ENCODE peak calls at places on chromosome 19, in nine cellular contexts. One of them, this sample, is unnamed.

GRCh38 chr19:53606031-53606430 is 25.8 kb upstream of the DPRX start:
- DNase-seq in stomach: no peak
- DNase-seq in left ventricle myocardium inferior: no peak
- DNase-seq in ovary: no peak
- DNase-seq in osteocyte: no peak
- DNase-seq in AG09319: no peak
- DNase-seq in GM23338: no peak
- DNase-seq in brain microvascular endothelial cell: no peak
- DNase-seq in heart left ventricle: no peak
- DNase-seq in this sample: no peak

GRCh38 chr19:49712397-49712859 is 21.5 kb downstream of the CPT1C start:
- DNase-seq in stomach: no peak
- DNase-seq in left ventricle myocardium inferior: peak
- DNase-seq in ovary: peak
- DNase-seq in osteocyte: no peak
- DNase-seq in AG09319: peak
- DNase-seq in GM23338: peak
- DNase-seq in brain microvascular endothelial cell: no peak
- DNase-seq in heart left ventricle: peak
- DNase-seq in this sample: no peak

GRCh38 chr19:16897572-16898056 is 8.8 kb downstream of the F2RL3 start:
- DNase-seq in stomach: peak
- DNase-seq in left ventricle myocardium inferior: no peak
- DNase-seq in ovary: no peak
- DNase-seq in osteocyte: no peak
- DNase-seq in AG09319: no peak
- DNase-seq in GM23338: no peak
- DNase-seq in brain microvascular endothelial cell: no peak
- DNase-seq in heart left ventricle: no peak
- DNase-seq in this sample: no peak

GRCh38 chr19:31448221-31448657 is 99.0 kb upstream of the TSHZ3 start:
- DNase-seq in stomach: peak
- DNase-seq in left ventricle myocardium inferior: peak
- DNase-seq in ovary: peak
- DNase-seq in osteocyte: peak
- DNase-seq in AG09319: peak
- DNase-seq in GM23338: no peak
- DNase-seq in brain microvascular endothelial cell: peak
- DNase-seq in heart left ventricle: peak
- DNase-seq in this sample: no peak

GRCh38 chr19:49890349-49891311 is 6.1 kb downstream of the IL4I1 start:
- DNase-seq in stomach: peak
- DNase-seq in left ventricle myocardium inferior: no peak
- DNase-seq in ovary: peak
- DNase-seq in osteocyte: no peak
- DNase-seq in AG09319: no peak
- DNase-seq in GM23338: peak
- DNase-seq in brain microvascular endothelial cell: no peak
- DNase-seq in heart left ventricle: peak
- DNase-seq in this sample: no peak

GRCh38 chr19:1262687-1263123 is 6.4 kb upstream of the CIRBP start:
- DNase-seq in stomach: no peak
- DNase-seq in left ventricle myocardium inferior: no peak
- DNase-seq in ovary: peak
- DNase-seq in osteocyte: no peak
- DNase-seq in AG09319: no peak
- DNase-seq in GM23338: peak
- DNase-seq in brain microvascular endothelial cell: no peak
- DNase-seq in heart left ventricle: no peak
- DNase-seq in this sample: no peak

GRCh38 chr19:44949550-44949949 is 3.7 kb downstream of the APOC2 start:
- DNase-seq in stomach: no peak
- DNase-seq in left ventricle myocardium inferior: no peak
- DNase-seq in ovary: no peak
- DNase-seq in osteocyte: no peak
- DNase-seq in AG09319: no peak
- DNase-seq in GM23338: no peak
- DNase-seq in brain microvascular endothelial cell: no peak
- DNase-seq in heart left ventricle: no peak
- DNase-seq in this sample: no peak

GRCh38 chr19:48660854-48661731 is 11.7 kb downstream of the NTN5 start:
- DNase-seq in stomach: peak
- DNase-seq in left ventricle myocardium inferior: peak
- DNase-seq in ovary: peak
- DNase-seq in osteocyte: no peak
- DNase-seq in AG09319: peak
- DNase-seq in GM23338: peak
- DNase-seq in brain microvascular endothelial cell: peak
- DNase-seq in heart left ventricle: peak
- DNase-seq in this sample: no peak

GRCh38 chr19:41373993-41374392 is 2.3 kb upstream of the TMEM91 start:
- DNase-seq in stomach: peak
- DNase-seq in left ventricle myocardium inferior: peak
- DNase-seq in ovary: peak
- DNase-seq in osteocyte: peak
- DNase-seq in AG09319: peak
- DNase-seq in GM23338: no peak
- DNase-seq in brain microvascular endothelial cell: peak
- DNase-seq in heart left ventricle: peak
- DNase-seq in this sample: no peak

GRCh38 chr19:52566588-52566987 is 3.5 kb upstream of the ZNF701 start:
- DNase-seq in stomach: no peak
- DNase-seq in left ventricle myocardium inferior: no peak
- DNase-seq in ovary: no peak
- DNase-seq in osteocyte: no peak
- DNase-seq in AG09319: no peak
- DNase-seq in GM23338: no peak
- DNase-seq in brain microvascular endothelial cell: no peak
- DNase-seq in heart left ventricle: no peak
- DNase-seq in this sample: no peak

GRCh38 chr19:34365463-34366401 is 736 bp downstream of the GPI start:
- DNase-seq in stomach: peak
- DNase-seq in left ventricle myocardium inferior: peak
- DNase-seq in ovary: peak
- DNase-seq in osteocyte: no peak
- DNase-seq in AG09319: no peak
- DNase-seq in GM23338: peak
- DNase-seq in brain microvascular endothelial cell: no peak
- DNase-seq in heart left ventricle: no peak
- DNase-seq in this sample: no peak

GRCh38 chr19:29324717-29325116 is 111.8 kb upstream of the UQCRFS1 start:
- DNase-seq in stomach: no peak
- DNase-seq in left ventricle myocardium inferior: no peak
- DNase-seq in ovary: no peak
- DNase-seq in osteocyte: peak
- DNase-seq in AG09319: no peak
- DNase-seq in GM23338: no peak
- DNase-seq in brain microvascular endothelial cell: no peak
- DNase-seq in heart left ventricle: no peak
- DNase-seq in this sample: peak

GRCh38 chr19:18798384-18799352 is 7.6 kb upstream of the COMP start:
- DNase-seq in stomach: peak
- DNase-seq in left ventricle myocardium inferior: no peak
- DNase-seq in ovary: no peak
- DNase-seq in osteocyte: no peak
- DNase-seq in AG09319: no peak
- DNase-seq in GM23338: peak
- DNase-seq in brain microvascular endothelial cell: no peak
- DNase-seq in heart left ventricle: no peak
- DNase-seq in this sample: no peak
- TF ChIP-seq CTCF in stomach: no peak
- TF ChIP-seq CTCF in left ventricle myocardium inferior: no peak
- TF ChIP-seq CTCF in ovary: no peak
- TF ChIP-seq CTCF in osteocyte: no peak
- TF ChIP-seq CTCF in AG09319: no peak
- TF ChIP-seq CTCF in GM23338: peak
- TF ChIP-seq CTCF in brain microvascular endothelial cell: peak
- TF ChIP-seq CTCF in heart left ventricle: no peak
- TF ChIP-seq CTCF in this sample: peak

DNA sequence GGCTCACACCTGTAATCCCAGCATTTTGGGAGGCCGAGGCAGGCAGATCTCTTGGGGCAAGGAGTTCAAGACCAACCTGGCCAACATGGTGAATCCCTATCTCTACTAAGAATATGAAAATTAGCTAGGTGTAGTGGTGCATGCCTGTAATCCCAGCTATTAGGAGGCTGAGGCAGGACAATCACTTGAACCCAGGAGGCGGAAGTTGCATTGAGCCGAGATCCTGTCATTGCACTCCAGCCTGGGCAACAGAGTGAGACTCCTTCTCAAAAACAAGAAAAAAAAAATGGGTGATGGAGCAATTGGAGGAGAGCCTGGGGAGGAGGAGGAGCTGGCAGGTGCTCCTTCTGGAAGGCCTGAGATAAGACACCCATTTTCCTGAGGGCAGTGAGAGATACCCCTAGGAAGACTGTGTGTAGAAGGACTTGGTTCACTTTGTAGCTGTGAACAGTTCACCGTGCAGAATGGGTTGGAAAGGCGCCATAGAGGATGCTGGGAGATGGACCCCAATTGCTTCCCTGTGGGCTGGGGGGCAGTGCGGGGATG is 8.7 kb upstream of the CARM1 start:
- DNase-seq in stomach: no peak
- DNase-seq in left ventricle myocardium inferior: no peak
- DNase-seq in ovary: no peak
- DNase-seq in osteocyte: no peak
- DNase-seq in AG09319: no peak
- DNase-seq in GM23338: no peak
- DNase-seq in brain microvascular endothelial cell: no peak
- DNase-seq in heart left ventricle: peak
- DNase-seq in this sample: no peak
- TF ChIP-seq CTCF in stomach: no peak
- TF ChIP-seq CTCF in left ventricle myocardium inferior: no peak
- TF ChIP-seq CTCF in ovary: no peak
- TF ChIP-seq CTCF in osteocyte: no peak
- TF ChIP-seq CTCF in AG09319: no peak
- TF ChIP-seq CTCF in GM23338: no peak
- TF ChIP-seq CTCF in brain microvascular endothelial cell: no peak
- TF ChIP-seq CTCF in heart left ventricle: no peak
- TF ChIP-seq CTCF in this sample: no peak

DNA sequence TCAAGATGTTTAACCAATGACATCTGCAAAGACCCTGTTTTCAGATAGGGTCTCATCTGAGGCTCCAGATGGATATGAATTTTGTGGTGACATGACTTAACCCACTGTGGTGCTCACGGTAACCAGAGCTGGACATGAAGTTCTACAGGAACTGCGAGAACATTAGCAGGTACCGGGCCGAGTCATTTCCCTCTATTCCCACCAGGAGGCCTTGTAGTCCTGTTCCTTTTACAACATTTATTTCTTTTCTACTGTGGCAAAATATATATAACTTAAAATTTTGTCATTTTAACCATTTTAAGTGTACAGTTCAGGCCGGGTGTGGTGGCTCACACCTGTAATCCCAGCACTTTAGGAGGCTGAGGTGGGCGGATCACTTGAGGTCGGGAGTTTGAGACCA is 7.6 kb upstream of the TSPAN16 start:
- DNase-seq in stomach: no peak
- DNase-seq in left ventricle myocardium inferior: no peak
- DNase-seq in ovary: no peak
- DNase-seq in osteocyte: no peak
- DNase-seq in AG09319: no peak
- DNase-seq in GM23338: peak
- DNase-seq in brain microvascular endothelial cell: peak
- DNase-seq in heart left ventricle: no peak
- DNase-seq in this sample: no peak
- TF ChIP-seq CTCF in stomach: peak
- TF ChIP-seq CTCF in left ventricle myocardium inferior: peak
- TF ChIP-seq CTCF in ovary: no peak
- TF ChIP-seq CTCF in osteocyte: peak
- TF ChIP-seq CTCF in AG09319: peak
- TF ChIP-seq CTCF in GM23338: peak
- TF ChIP-seq CTCF in brain microvascular endothelial cell: peak
- TF ChIP-seq CTCF in heart left ventricle: peak
- TF ChIP-seq CTCF in this sample: peak

GRCh38 chr19:2942928-2943640 is 1.7 kb downstream of the ZNF77 start:
- DNase-seq in stomach: no peak
- DNase-seq in left ventricle myocardium inferior: no peak
- DNase-seq in ovary: no peak
- DNase-seq in osteocyte: no peak
- DNase-seq in AG09319: no peak
- DNase-seq in GM23338: no peak
- DNase-seq in brain microvascular endothelial cell: no peak
- DNase-seq in heart left ventricle: no peak
- DNase-seq in this sample: no peak

GRCh38 chr19:2949939-2950285 is 5.1 kb upstream of the ZNF77 start:
- DNase-seq in stomach: peak
- DNase-seq in left ventricle myocardium inferior: no peak
- DNase-seq in ovary: no peak
- DNase-seq in osteocyte: no peak
- DNase-seq in AG09319: no peak
- DNase-seq in GM23338: peak
- DNase-seq in brain microvascular endothelial cell: peak
- DNase-seq in heart left ventricle: no peak
- DNase-seq in this sample: no peak

GRCh38 chr19:2945575-2946184 is 909 bp upstream of the ZNF77 start:
- DNase-seq in stomach: no peak
- DNase-seq in left ventricle myocardium inferior: no peak
- DNase-seq in ovary: no peak
- DNase-seq in osteocyte: no peak
- DNase-seq in AG09319: no peak
- DNase-seq in GM23338: no peak
- DNase-seq in brain microvascular endothelial cell: no peak
- DNase-seq in heart left ventricle: no peak
- DNase-seq in this sample: no peak

GRCh38 chr19:2944403-2944774 is 382 bp downstream of the ZNF77 start:
- DNase-seq in stomach: no peak
- DNase-seq in left ventricle myocardium inferior: no peak
- DNase-seq in ovary: no peak
- DNase-seq in osteocyte: no peak
- DNase-seq in AG09319: no peak
- DNase-seq in GM23338: no peak
- DNase-seq in brain microvascular endothelial cell: no peak
- DNase-seq in heart left ventricle: no peak
- DNase-seq in this sample: no peak

DNA sequence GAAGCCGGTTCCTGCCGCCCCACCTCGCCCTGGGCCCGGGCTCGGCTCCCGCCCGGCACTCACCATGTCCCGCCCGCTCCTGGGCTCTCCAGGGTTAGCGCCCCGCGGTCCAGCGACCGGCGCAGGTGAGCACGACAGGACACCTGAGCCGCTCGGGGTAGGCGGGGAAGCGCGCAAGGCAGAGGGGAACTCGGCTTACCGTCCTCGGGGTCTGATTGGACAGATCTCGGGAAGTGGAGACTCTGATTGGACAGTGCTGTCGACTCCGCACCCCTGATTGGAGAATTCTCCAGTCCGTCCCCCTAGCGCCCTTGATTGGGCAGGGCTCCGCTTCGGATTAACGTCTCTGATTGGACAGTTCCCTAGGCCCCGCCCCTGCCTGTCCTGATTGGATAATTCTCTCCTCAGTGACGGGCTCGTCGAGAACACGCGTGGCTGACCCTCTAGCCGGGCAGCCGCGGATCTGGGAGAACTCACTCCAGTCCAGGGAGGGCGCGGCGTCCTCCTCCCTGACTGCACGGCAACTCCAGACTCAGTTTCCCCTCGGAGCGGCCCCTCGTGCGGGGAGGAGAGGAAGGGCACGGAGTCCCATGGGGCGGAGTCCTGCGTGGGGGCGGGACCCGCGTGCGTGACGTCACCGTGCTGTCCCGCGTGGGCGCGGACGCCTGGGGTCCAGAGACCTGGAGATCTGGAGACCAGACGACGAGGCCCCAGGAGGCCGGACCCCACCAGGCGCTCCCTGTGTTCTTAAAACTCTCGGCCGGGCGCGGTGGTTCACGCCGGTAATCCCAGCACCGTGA is at the start of gene ZNF77:
- DNase-seq in stomach: peak
- DNase-seq in left ventricle myocardium inferior: peak
- DNase-seq in ovary: peak
- DNase-seq in osteocyte: peak
- DNase-seq in AG09319: peak
- DNase-seq in GM23338: peak
- DNase-seq in brain microvascular endothelial cell: peak
- DNase-seq in heart left ventricle: peak
- DNase-seq in this sample: peak
- TF ChIP-seq CTCF in stomach: no peak
- TF ChIP-seq CTCF in left ventricle myocardium inferior: peak
- TF ChIP-seq CTCF in ovary: no peak
- TF ChIP-seq CTCF in osteocyte: no peak
- TF ChIP-seq CTCF in AG09319: no peak
- TF ChIP-seq CTCF in GM23338: no peak
- TF ChIP-seq CTCF in brain microvascular endothelial cell: peak
- TF ChIP-seq CTCF in heart left ventricle: no peak
- TF ChIP-seq CTCF in this sample: peak

This sample was measured in type B pancreatic cell.